ENCODE peak calls at places on chromosomes 2 and 18, in four cellular contexts. One of them, this sample, is unnamed.

GRCh38 chr18:23824704-23825103 is 135.5 kb downstream of the LAMA3 start:
- DNase-seq in K562: no peak
- DNase-seq in WTC11: no peak
- DNase-seq in SK-N-SH: no peak
- DNase-seq in this sample: no peak

GRCh38 chr18:60248563-60249330 is 123.8 kb downstream of the MC4R start:
- DNase-seq in SK-N-SH: no peak
- DNase-seq in K562: no peak
- DNase-seq in WTC11: no peak
- DNase-seq in this sample: no peak

GRCh38 chr2:229300814-229301213 is 29.7 kb upstream of the PID1 start:
- DNase-seq in WTC11: no peak
- DNase-seq in K562: no peak
- DNase-seq in SK-N-SH: no peak
- DNase-seq in this sample: no peak

GRCh38 chr2:133422946-133423345 is 145.3 kb downstream of the NCKAP5 start:
- DNase-seq in SK-N-SH: no peak
- DNase-seq in WTC11: no peak
- DNase-seq in K562: no peak
- DNase-seq in this sample: no peak

GRCh38 chr18:34158881-34159690 is 65.6 kb downstream of the NOL4 start:
- DNase-seq in SK-N-SH: peak
- DNase-seq in K562: no peak
- DNase-seq in WTC11: peak
- DNase-seq in this sample: no peak

GRCh38 chr18:23716516-23716915 is 27.3 kb downstream of the LAMA3 start:
- DNase-seq in SK-N-SH: no peak
- DNase-seq in WTC11: peak
- DNase-seq in K562: no peak
- DNase-seq in this sample: no peak

GRCh38 chr2:195162194-195162593 is 494.8 kb upstream of the SLC39A10 start:
- DNase-seq in K562: no peak
- DNase-seq in WTC11: no peak
- DNase-seq in SK-N-SH: no peak
- DNase-seq in this sample: no peak

GRCh38 chr2:241728627-241729026 is 5.8 kb upstream of the D2HGDH start:
- DNase-seq in K562: no peak
- DNase-seq in SK-N-SH: peak
- DNase-seq in WTC11: no peak
- DNase-seq in this sample: no peak

GRCh38 chr2:84085562-84085961 is 373.5 kb downstream of the SUCLG1 start:
- DNase-seq in SK-N-SH: no peak
- DNase-seq in K562: no peak
- DNase-seq in WTC11: no peak
- DNase-seq in this sample: no peak

GRCh38 chr2:200687938-200688920 is 102.4 kb downstream of the AOX1 start:
- DNase-seq in WTC11: no peak
- DNase-seq in K562: no peak
- DNase-seq in SK-N-SH: no peak
- DNase-seq in this sample: no peak

GRCh38 chr18:79573921-79574491 is 105.6 kb upstream of the CTDP1 start:
- DNase-seq in SK-N-SH: no peak
- DNase-seq in WTC11: no peak
- DNase-seq in K562: no peak
- DNase-seq in this sample: no peak
- TF ChIP-seq USF1 in SK-N-SH: no peak
- TF ChIP-seq USF1 in WTC11: no peak
- TF ChIP-seq USF1 in K562: no peak
- TF ChIP-seq USF1 in this sample: no peak

DNA sequence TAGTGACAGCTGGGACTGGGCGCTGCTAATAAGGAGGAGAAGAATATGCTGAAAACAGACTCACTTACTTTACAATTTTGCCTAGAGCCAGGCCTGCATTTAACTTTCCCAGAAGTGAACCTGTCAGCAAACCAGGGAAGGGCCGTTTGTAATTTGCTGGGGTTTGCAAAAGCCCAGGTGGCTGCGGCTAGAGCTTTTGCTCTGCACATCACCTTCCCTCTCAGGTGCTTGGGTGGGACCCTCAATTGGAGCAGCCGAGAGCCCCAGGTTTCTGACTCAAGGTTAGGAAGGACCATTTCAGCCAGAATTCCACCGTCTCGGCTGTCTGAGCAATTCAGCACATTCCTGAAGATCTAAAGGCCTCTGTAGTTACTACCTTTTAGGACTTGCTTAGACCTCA is 146.3 kb upstream of the NCK2 start:
- DNase-seq in K562: no peak
- DNase-seq in SK-N-SH: no peak
- DNase-seq in WTC11: no peak
- DNase-seq in this sample: no peak
- TF ChIP-seq USF1 in K562: no peak
- TF ChIP-seq USF1 in SK-N-SH: no peak
- TF ChIP-seq USF1 in WTC11: no peak
- TF ChIP-seq USF1 in this sample: no peak

GRCh38 chr2:74991977-74992376 is 33.5 kb downstream of the POLE4 start:
- DNase-seq in SK-N-SH: no peak
- DNase-seq in WTC11: no peak
- DNase-seq in K562: no peak
- DNase-seq in this sample: no peak
- TF ChIP-seq USF1 in SK-N-SH: no peak
- TF ChIP-seq USF1 in WTC11: no peak
- TF ChIP-seq USF1 in K562: no peak
- TF ChIP-seq USF1 in this sample: no peak

GRCh38 chr2:31957748-31958717 is 52.8 kb downstream of the MEMO1 start:
- DNase-seq in WTC11: no peak
- DNase-seq in K562: no peak
- DNase-seq in SK-N-SH: no peak
- DNase-seq in this sample: no peak

GRCh38 chr2:31965094-31965493 is 45.7 kb downstream of the MEMO1 start:
- DNase-seq in SK-N-SH: no peak
- DNase-seq in K562: no peak
- DNase-seq in WTC11: no peak
- DNase-seq in this sample: no peak

GRCh38 chr2:31967790-31968189 is 43.0 kb downstream of the MEMO1 start:
- DNase-seq in SK-N-SH: no peak
- DNase-seq in K562: no peak
- DNase-seq in WTC11: no peak
- DNase-seq in this sample: no peak

GRCh38 chr2:31962757-31963361 is 47.9 kb downstream of the MEMO1 start:
- DNase-seq in SK-N-SH: no peak
- DNase-seq in K562: no peak
- DNase-seq in WTC11: no peak
- DNase-seq in this sample: no peak
- TF ChIP-seq USF1 in SK-N-SH: no peak
- TF ChIP-seq USF1 in K562: no peak
- TF ChIP-seq USF1 in WTC11: no peak
- TF ChIP-seq USF1 in this sample: no peak

DNA sequence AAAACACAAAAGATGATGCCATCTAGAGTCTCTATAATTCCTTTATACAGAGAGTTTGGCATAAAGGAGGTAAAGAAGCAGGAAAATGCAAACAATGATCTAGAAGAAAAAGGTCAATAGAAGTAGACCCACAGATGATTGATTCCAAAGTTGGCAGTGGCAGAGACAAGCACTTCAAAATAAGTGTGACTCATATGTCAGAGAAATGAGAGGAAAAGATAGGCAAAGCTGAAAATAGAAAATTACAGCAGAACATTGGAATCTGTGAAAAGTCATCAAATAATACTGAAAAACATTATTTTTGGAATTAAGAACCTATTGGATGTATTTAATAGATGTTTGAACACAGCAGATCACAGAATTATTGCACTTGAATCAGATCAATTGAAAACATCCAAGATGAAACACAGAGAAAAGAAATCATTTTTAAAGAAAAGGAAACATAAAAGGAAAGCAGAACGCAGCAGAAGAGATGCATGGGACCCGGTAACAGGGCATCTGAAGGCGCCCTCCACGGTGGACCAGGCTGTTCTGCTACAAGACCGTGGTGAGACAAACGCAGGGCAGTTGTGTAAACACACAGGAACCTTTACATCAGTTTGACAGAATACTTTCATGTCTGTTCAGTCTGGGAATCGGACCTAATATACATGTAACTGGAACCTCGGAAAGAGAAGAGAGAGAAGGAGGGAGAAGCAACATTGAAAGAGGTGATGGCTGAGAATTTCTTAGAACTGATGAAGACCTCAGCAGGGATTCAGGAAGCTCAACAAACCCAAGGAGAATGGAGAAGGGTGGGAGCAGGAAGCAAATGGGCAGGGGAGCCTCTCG is 74.6 kb upstream of the GPC1 start:
- DNase-seq in WTC11: no peak
- DNase-seq in SK-N-SH: no peak
- DNase-seq in K562: no peak
- DNase-seq in this sample: no peak
- TF ChIP-seq USF1 in WTC11: no peak
- TF ChIP-seq USF1 in SK-N-SH: no peak
- TF ChIP-seq USF1 in K562: no peak
- TF ChIP-seq USF1 in this sample: no peak

This sample was measured in GM12878.